ENCODE peak calls at places on chromosomes 5 and 9, in four cellular contexts. E is HepG2, Z is HCT116, F is K562. B is an unnamed sample.

GRCh38 chr9:116275418-116276295 is 122.1 kb downstream of the PAPPA start:
- DNase-seq in E (no peak), Z (no peak), F (no peak), B (no peak)

GRCh38 chr9:95004452-95005275 is 278.2 kb downstream of the AOPEP start:
- DNase-seq in E (peak), Z (no peak), F (peak), B (peak)

GRCh38 chr5:17748196-17748595 is 113.9 kb downstream of the TAF11L14 start:
- DNase-seq in E (no peak), Z (no peak), F (no peak), B (no peak)

GRCh38 chr5:32523625-32524024 is 61.7 kb upstream of the SUB1 start:
- DNase-seq in E (peak), Z (no peak), F (no peak), B (peak)

GRCh38 chr5:44365351-44365750 is 23.9 kb downstream of the FGF10 start:
- DNase-seq in E (no peak), Z (no peak), F (no peak), B (no peak)

GRCh38 chr5:81721049-81721448 is 29.8 kb downstream of the SSBP2 start:
- DNase-seq in E (no peak), Z (no peak), F (no peak), B (no peak)

GRCh38 chr5:125835293-125836172 is 587.7 kb upstream of the GRAMD2B start:
- DNase-seq in E (peak), Z (peak), F (no peak), B (peak)

GRCh38 chr9:117409321-117409720 is 5.5 kb downstream of the ASTN2 start:
- DNase-seq in E (no peak), Z (no peak), F (no peak), B (no peak)

GRCh38 chr9:121748727-121749546 is 97.5 kb downstream of the DAB2IP start:
- DNase-seq in E (peak), Z (no peak), F (no peak), B (no peak)

GRCh38 chr9:19583890-19584289 is 175.1 kb downstream of the ACER2 start:
- DNase-seq in E (no peak), Z (no peak), F (no peak), B (no peak)

GRCh38 chr5:107203231-107203630 is 467.5 kb downstream of the EFNA5 start:
- DNase-seq in E (no peak), Z (no peak), F (no peak), B (no peak)

GRCh38 chr5:3634061-3634460 is 38.4 kb downstream of the IRX1 start:
- DNase-seq in E (no peak), Z (no peak), F (no peak), B (no peak)

GRCh38 chr5:94130077-94130476 is 388.7 kb upstream of the POU5F2 start:
- DNase-seq in E (no peak), Z (no peak), F (no peak), B (no peak)

GRCh38 chr5:16615737-16616535 is 861 bp downstream of the RETREG1 start:
- DNase-seq in E (no peak), Z (no peak), F (no peak), B (no peak)

GRCh38 chr9:69755205-69755604 is 4.6 kb downstream of the PTAR1 start:
- DNase-seq in E (peak), Z (no peak), F (no peak), B (no peak)

GRCh38 chr5:134603059-134603458 is 29.6 kb downstream of the SAR1B start:
- DNase-seq in E (no peak), Z (no peak), F (no peak), B (no peak)

GRCh38 chr9:112248722-112249121 is 73.6 kb upstream of the SUSD1 start:
- DNase-seq in E (no peak), Z (no peak), F (no peak), B (no peak)

GRCh38 chr9:115456515-115456914 is 338.6 kb upstream of the TNC start:
- DNase-seq in E (no peak), Z (no peak), F (no peak), B (no peak)

GRCh38 chr9:111661802-111662491 is 542 bp downstream of the GNG10 start:
- DNase-seq in E (no peak), Z (no peak), F (peak), B (peak)

GRCh38 chr5:35223777-35224395 is 6.4 kb downstream of the PRLR start:
- DNase-seq in E (no peak), Z (no peak), F (no peak), B (no peak)

GRCh38 chr5:178223828-178224335 is 8.7 kb downstream of the PHYKPL start:
- DNase-seq in E (no peak), Z (no peak), F (no peak), B (peak)

GRCh38 chr9:82546131-82546530 is 516.8 kb downstream of the RASEF start:
- DNase-seq in E (no peak), Z (no peak), F (no peak), B (no peak)

GRCh38 chr5:26582350-26583040 is 455.9 kb downstream of the CDH9 start:
- DNase-seq in E (no peak), Z (no peak), F (no peak), B (no peak)

GRCh38 chr9:33125871-33126822 is 41.0 kb downstream of the B4GALT1 start:
- DNase-seq in E (no peak), Z (no peak), F (peak), B (no peak)

GRCh38 chr5:108345541-108346171 is 36.2 kb downstream of the FBXL17 start:
- DNase-seq in E (peak), Z (peak), F (no peak), B (no peak)

GRCh38 chr5:79691007-79691406 is 1.4 kb downstream of the CMYA5 start:
- DNase-seq in E (no peak), Z (no peak), F (no peak), B (no peak)

GRCh38 chr9:84500859-84501258 is 160.3 kb upstream of the SLC28A3 start:
- DNase-seq in E (no peak), Z (no peak), F (no peak), B (no peak)

GRCh38 chr5:84568171-84568570 is 183.5 kb upstream of the EDIL3 start:
- DNase-seq in E (no peak), Z (no peak), F (no peak), B (no peak)

GRCh38 chr5:167796636-167797035 is 494.8 kb upstream of the WWC1 start:
- DNase-seq in E (no peak), Z (no peak), F (no peak), B (no peak)

GRCh38 chr5:127077346-127077745 is 4.0 kb upstream of the C5orf63 start:
- DNase-seq in E (no peak), Z (no peak), F (no peak), B (no peak)

GRCh38 chr5:141411575-141411974 is 1.2 kb upstream of the PCDHGA10 start:
- DNase-seq in E (no peak), Z (no peak), F (no peak), B (no peak)

GRCh38 chr5:141413540-141414069 is 818 bp downstream of the PCDHGA10 start:
- DNase-seq in E (no peak), Z (peak), F (no peak), B (no peak)

GRCh38 chr5:141412853-141413539 is at the start of gene PCDHGA10:
- DNase-seq in E (peak), Z (peak), F (peak), B (peak)

GRCh38 chr5:141409598-141410306 is 1.9 kb downstream of the PCDHGB6 start:
- DNase-seq in E (no peak), Z (no peak), F (no peak), B (no peak)
- TF ChIP-seq SP1 in E (no peak), Z (no peak), F (no peak), B (no peak)

DNA sequence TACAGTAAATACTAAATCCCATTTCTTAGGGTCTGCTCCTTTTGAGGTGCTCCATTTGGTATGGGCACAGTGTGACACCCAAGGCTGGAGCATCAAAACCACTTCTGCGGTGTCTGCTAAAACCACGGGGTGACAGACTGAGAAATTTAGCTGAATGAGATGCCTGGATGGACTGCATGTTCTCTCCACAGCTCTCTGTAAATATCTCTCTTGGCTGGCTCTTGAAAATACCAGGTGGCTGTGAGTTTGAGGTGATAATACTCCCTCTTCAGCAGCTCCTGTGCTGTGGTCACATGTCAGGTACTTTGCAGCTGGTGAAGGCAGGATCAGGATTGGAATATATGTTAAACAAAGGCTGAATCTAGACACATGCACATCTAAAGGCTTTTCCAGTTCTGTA is 93.7 kb upstream of the SIMC1 start:
- DNase-seq in E (no peak), Z (no peak), F (no peak), B (no peak)
- TF ChIP-seq SP1 in E (no peak), Z (no peak), F (no peak), B (no peak)

DNA sequence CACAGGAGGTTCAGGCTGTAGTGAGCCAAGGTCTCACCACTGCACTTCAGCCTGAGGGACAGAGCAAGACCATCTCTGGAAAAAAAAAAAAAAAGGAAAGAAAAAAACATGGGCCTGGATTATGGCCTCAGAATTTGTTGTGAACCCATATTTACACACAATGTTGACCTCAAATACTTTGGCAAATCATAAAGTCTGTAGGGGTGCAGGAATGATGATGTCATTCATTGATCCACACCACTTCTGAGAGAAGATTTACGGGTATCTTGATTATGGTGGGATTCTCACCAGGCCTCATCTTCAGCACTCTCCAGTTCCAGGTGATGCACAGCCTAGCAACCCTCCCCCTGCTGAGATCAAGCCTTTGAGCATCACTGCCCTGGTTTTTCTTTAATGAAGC is 156.9 kb downstream of the CDH6 start:
- DNase-seq in E (no peak), Z (no peak), F (no peak), B (no peak)
- TF ChIP-seq SP1 in E (no peak), Z (no peak), F (no peak), B (no peak)

GRCh38 chr9:3960661-3961144 is 339.2 kb downstream of the GLIS3 start:
- DNase-seq in E (no peak), Z (no peak), F (no peak), B (no peak)
- TF ChIP-seq SP1 in E (no peak), Z (no peak), F (no peak), B (no peak)

DNA sequence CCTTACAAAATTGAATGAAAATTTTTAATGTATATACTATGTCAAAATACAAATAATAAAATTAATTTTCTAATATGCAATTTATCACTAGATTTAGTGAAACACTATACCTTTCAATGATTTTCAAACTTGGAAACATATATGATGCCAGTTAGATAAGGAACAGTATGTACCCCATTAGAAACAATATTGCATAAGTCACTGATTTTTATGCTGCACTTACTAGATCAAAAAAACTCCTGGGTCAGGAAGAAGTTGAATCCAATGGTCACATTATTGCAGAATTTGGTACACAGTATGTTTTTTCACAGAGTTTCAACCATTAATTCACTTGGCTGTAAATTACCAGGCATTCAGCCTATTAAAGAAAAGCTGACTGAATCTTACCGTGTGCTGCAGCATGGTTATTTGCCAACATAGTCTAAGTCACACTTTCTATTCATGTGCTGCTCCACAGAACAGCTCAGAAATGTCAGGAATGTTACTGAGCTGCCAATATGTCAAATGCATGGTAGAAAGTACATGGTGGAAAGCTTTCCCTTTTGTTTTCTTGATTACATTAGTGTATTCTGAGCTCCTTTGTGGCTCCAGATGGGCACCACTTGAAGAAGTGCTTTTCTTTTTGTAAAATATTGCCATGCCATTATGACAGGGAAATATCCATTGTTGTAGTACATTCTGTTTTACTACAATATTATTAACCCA is 9.9 kb upstream of the PRR16 start:
- DNase-seq in E (no peak), Z (no peak), F (no peak), B (no peak)
- TF ChIP-seq SP1 in E (no peak), Z (no peak), F (no peak), B (no peak)

DNA sequence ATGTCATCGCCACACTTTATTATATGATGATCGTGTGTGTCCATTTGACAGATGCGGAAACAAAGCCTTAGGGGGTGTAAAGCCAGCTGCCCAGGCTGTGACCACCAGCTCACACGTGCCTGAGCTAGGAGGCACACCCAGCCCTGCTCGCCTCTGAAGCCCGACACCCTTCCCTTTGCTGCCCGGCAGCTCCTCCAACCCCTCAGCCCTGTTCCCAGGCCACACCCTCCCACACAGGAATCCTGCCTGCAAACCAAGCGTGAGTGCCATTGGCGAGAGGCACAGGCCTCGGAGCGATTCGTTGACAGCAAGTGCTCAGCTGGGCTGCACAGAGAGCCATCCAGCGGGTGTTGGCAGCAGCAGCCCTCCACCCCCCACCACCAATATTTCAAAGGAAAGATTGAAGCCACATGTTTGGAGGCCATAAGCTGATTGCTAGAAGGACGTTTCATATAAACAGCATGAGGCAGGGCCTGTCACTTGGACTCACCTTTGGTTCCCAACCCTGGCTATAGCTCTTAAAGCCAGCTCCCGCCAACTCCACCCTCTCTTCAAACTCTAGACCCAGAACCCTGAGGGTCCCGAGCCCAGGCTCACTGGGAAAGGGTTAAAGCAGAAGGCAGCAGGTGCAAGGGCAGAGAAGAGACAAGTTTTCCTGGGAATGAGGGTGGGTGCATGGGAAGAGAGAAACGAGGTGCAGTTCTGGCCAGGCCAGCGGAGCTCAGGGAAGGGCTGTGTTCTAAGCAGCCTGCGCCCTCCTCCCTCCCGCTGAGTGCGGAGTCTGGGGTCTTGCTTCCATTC is 170.2 kb upstream of the SMIM23 start:
- DNase-seq in E (no peak), Z (no peak), F (no peak), B (peak)
- TF ChIP-seq SP1 in E (no peak), Z (no peak), F (no peak), B (no peak)